ENCODE peak calls at places on chromosomes 13 and 19, in eight cellular contexts. One of them, this sample, is unnamed.

GRCh38 chr13:27953671-27954405 is 15.3 kb downstream of the CDX2 start:
- DNase-seq in neuronal stem cell: peak; percentile 89
- DNase-seq in brain microvascular endothelial cell: peak; percentile 23
- DNase-seq in left lung: peak; percentile 91
- DNase-seq in effector memory CD4-positive, alpha-beta T cell: peak; percentile 21
- DNase-seq in WERI-Rb-1: peak; percentile 87
- DNase-seq in kidney epithelial cell: no peak
- DNase-seq in aorta: peak; percentile 89
- DNase-seq in this sample: peak; percentile 93

GRCh38 chr13:62931901-62932883 is 1516.5 kb upstream of the PCDH20 start:
- DNase-seq in aorta: no peak
- DNase-seq in WERI-Rb-1: no peak
- DNase-seq in neuronal stem cell: no peak
- DNase-seq in brain microvascular endothelial cell: no peak
- DNase-seq in left lung: no peak
- DNase-seq in kidney epithelial cell: no peak
- DNase-seq in effector memory CD4-positive, alpha-beta T cell: no peak
- DNase-seq in this sample: no peak

GRCh38 chr13:99320693-99321481 is 13.7 kb upstream of the GPR183 start:
- DNase-seq in left lung: no peak
- DNase-seq in effector memory CD4-positive, alpha-beta T cell: no peak
- DNase-seq in brain microvascular endothelial cell: peak; percentile 89
- DNase-seq in neuronal stem cell: no peak
- DNase-seq in WERI-Rb-1: no peak
- DNase-seq in aorta: no peak
- DNase-seq in kidney epithelial cell: no peak
- DNase-seq in this sample: no peak

GRCh38 chr13:29849071-29849541 is 1.3 kb downstream of the UBL3 start:
- DNase-seq in left lung: no peak
- DNase-seq in WERI-Rb-1: no peak
- DNase-seq in effector memory CD4-positive, alpha-beta T cell: peak; percentile 11
- DNase-seq in brain microvascular endothelial cell: peak; percentile 17
- DNase-seq in neuronal stem cell: no peak
- DNase-seq in aorta: no peak
- DNase-seq in kidney epithelial cell: no peak
- DNase-seq in this sample: peak; percentile 22

GRCh38 chr13:80059789-80060188 is 281.1 kb downstream of the SPRY2 start:
- DNase-seq in aorta: no peak
- DNase-seq in left lung: no peak
- DNase-seq in kidney epithelial cell: no peak
- DNase-seq in WERI-Rb-1: no peak
- DNase-seq in effector memory CD4-positive, alpha-beta T cell: no peak
- DNase-seq in brain microvascular endothelial cell: no peak
- DNase-seq in neuronal stem cell: no peak
- DNase-seq in this sample: no peak

GRCh38 chr13:30577381-30577780 is 40.3 kb upstream of the USPL1 start:
- DNase-seq in aorta: no peak
- DNase-seq in kidney epithelial cell: peak; percentile 76
- DNase-seq in neuronal stem cell: no peak
- DNase-seq in effector memory CD4-positive, alpha-beta T cell: peak; percentile 42
- DNase-seq in WERI-Rb-1: peak; percentile 12
- DNase-seq in brain microvascular endothelial cell: peak; percentile 92
- DNase-seq in left lung: no peak
- DNase-seq in this sample: no peak

GRCh38 chr13:94249512-94249911 is 230.0 kb downstream of the DCT start:
- DNase-seq in effector memory CD4-positive, alpha-beta T cell: no peak
- DNase-seq in brain microvascular endothelial cell: peak; percentile 92
- DNase-seq in neuronal stem cell: peak; percentile 20
- DNase-seq in aorta: no peak
- DNase-seq in WERI-Rb-1: no peak
- DNase-seq in left lung: no peak
- DNase-seq in kidney epithelial cell: peak; percentile 92
- DNase-seq in this sample: no peak

GRCh38 chr13:112722433-112723250 is 32.8 kb downstream of the ATP11A start:
- DNase-seq in effector memory CD4-positive, alpha-beta T cell: no peak
- DNase-seq in aorta: no peak
- DNase-seq in left lung: no peak
- DNase-seq in WERI-Rb-1: no peak
- DNase-seq in brain microvascular endothelial cell: peak; percentile 76
- DNase-seq in kidney epithelial cell: peak; percentile 41
- DNase-seq in neuronal stem cell: no peak
- DNase-seq in this sample: peak; percentile 74

GRCh38 chr13:70732611-70733010 is 624.4 kb upstream of the KLHL1 start:
- DNase-seq in effector memory CD4-positive, alpha-beta T cell: no peak
- DNase-seq in neuronal stem cell: no peak
- DNase-seq in left lung: no peak
- DNase-seq in kidney epithelial cell: no peak
- DNase-seq in aorta: no peak
- DNase-seq in brain microvascular endothelial cell: no peak
- DNase-seq in WERI-Rb-1: no peak
- DNase-seq in this sample: no peak

GRCh38 chr19:55284405-55285058 is 735 bp downstream of the BRSK1 start:
- DNase-seq in neuronal stem cell: no peak
- DNase-seq in left lung: peak; percentile 31
- DNase-seq in kidney epithelial cell: no peak
- DNase-seq in aorta: no peak
- DNase-seq in effector memory CD4-positive, alpha-beta T cell: no peak
- DNase-seq in WERI-Rb-1: no peak
- DNase-seq in brain microvascular endothelial cell: no peak
- DNase-seq in this sample: peak; percentile 85

GRCh38 chr13:30898721-30899188 is 7.3 kb upstream of the MEDAG start:
- DNase-seq in WERI-Rb-1: no peak
- DNase-seq in brain microvascular endothelial cell: peak; percentile 99
- DNase-seq in kidney epithelial cell: peak; percentile 44
- DNase-seq in left lung: no peak
- DNase-seq in effector memory CD4-positive, alpha-beta T cell: no peak
- DNase-seq in aorta: peak; percentile 79
- DNase-seq in neuronal stem cell: no peak
- DNase-seq in this sample: no peak

GRCh38 chr13:43544011-43544410 is 242.8 kb downstream of the ENOX1 start:
- DNase-seq in aorta: no peak
- DNase-seq in brain microvascular endothelial cell: peak; percentile 56
- DNase-seq in WERI-Rb-1: peak; percentile 39
- DNase-seq in effector memory CD4-positive, alpha-beta T cell: no peak
- DNase-seq in neuronal stem cell: no peak
- DNase-seq in kidney epithelial cell: no peak
- DNase-seq in left lung: no peak
- DNase-seq in this sample: no peak

DNA sequence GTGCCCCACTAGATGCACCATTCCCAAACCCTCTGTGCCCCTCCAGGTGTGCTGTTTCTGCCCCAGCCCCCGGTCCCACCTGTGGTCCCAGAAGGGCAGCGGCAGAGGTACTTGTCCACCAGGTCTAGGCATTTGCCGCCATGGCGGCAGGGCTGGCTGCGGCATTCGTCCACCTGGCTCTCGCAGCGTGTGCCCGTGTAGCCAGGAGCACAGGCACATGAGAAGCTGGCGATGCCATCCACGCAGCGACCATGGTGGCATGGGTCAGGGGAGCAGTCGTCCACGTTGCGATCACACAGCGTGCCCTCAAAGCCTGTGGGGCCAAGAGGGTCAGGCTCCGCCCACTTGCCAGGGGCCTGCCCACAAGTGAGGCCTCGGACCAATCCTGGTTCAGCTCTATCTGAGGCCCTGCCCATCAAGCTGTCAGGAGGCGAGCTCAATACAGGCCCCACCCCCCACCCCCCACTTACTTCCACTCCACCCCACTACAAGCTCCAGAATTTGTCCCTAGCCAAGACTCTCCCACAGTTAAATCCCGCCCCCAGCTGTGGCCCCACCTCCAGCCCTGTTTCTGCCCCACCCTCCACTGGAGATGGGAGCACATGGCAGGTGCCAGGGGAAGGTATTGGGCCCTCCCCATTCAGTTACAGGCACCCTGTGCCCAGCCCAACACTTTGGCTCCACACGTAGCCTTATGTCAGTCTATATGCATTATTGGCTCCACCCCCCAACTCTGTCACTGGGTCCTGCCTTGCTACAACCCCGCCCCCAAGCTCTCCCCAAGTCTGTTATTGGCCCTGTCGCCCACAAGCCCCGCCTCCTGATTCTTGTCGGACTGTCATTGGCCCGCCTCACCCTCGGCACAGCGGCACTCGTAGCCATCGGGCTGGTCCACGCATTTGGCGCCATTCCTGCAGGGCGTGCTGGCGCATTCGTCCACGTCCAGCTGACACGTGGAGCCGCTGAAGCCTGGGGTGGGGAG is 13.5 kb downstream of the NOTCH3 start:
- DNase-seq in WERI-Rb-1: no peak
- DNase-seq in neuronal stem cell: no peak
- DNase-seq in brain microvascular endothelial cell: no peak
- DNase-seq in left lung: no peak
- DNase-seq in aorta: no peak
- DNase-seq in kidney epithelial cell: no peak
- DNase-seq in effector memory CD4-positive, alpha-beta T cell: no peak
- DNase-seq in this sample: peak; percentile 86
- H3K36me3 ChIP-seq in WERI-Rb-1: no peaks in the 10 kb centered on the region
- H3K36me3 ChIP-seq in neuronal stem cell: peaks cover 68% of the 10 kb centered on the region
- H3K36me3 ChIP-seq in brain microvascular endothelial cell: peaks cover 58% of the 10 kb centered on the region
- H3K36me3 ChIP-seq in left lung: no peaks in the 10 kb centered on the region
- H3K36me3 ChIP-seq in aorta: peaks cover 22% of the 10 kb centered on the region
- H3K36me3 ChIP-seq in kidney epithelial cell: no peaks in the 10 kb centered on the region
- H3K36me3 ChIP-seq in effector memory CD4-positive, alpha-beta T cell: no peaks in the 10 kb centered on the region
- H3K36me3 ChIP-seq in this sample: peaks cover 24% of the 10 kb centered on the region

DNA sequence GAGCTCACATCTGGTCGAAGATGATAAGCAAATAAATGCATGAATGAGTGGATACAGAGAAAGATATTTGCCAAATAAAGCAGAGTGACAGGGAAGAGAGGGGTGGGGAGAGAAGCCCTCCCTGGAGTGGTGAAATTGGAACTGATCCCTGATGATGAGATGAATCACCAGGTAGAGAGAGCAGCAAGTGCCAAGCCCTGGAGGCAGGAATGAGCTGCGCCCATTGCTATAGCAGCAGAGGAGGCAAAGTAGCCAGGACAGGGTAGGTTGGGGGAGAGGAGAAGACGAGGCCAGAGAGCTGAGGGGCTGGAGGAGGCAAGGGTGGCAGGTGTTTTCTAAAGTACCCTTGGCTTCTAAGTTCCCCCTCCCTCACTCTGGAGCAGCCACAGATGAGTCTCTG is 13.7 kb downstream of the FXYD5 start:
- DNase-seq in left lung: no peak
- DNase-seq in brain microvascular endothelial cell: no peak
- DNase-seq in neuronal stem cell: no peak
- DNase-seq in effector memory CD4-positive, alpha-beta T cell: no peak
- DNase-seq in aorta: no peak
- DNase-seq in WERI-Rb-1: no peak
- DNase-seq in kidney epithelial cell: no peak
- DNase-seq in this sample: no peak
- H3K36me3 ChIP-seq in left lung: no peaks in the 10 kb centered on the region
- H3K36me3 ChIP-seq in brain microvascular endothelial cell: peaks cover 42% of the 10 kb centered on the region
- H3K36me3 ChIP-seq in neuronal stem cell: peaks cover 3% of the 10 kb centered on the region
- H3K36me3 ChIP-seq in effector memory CD4-positive, alpha-beta T cell: peaks cover 69% of the 10 kb centered on the region
- H3K36me3 ChIP-seq in aorta: peaks cover 17% of the 10 kb centered on the region
- H3K36me3 ChIP-seq in WERI-Rb-1: peaks cover 27% of the 10 kb centered on the region
- H3K36me3 ChIP-seq in kidney epithelial cell: no peaks in the 10 kb centered on the region
- H3K36me3 ChIP-seq in this sample: peaks cover 24% of the 10 kb centered on the region

GRCh38 chr13:32499538-32500210 is 38.9 kb downstream of the N4BP2L2 start:
- DNase-seq in neuronal stem cell: no peak
- DNase-seq in kidney epithelial cell: no peak
- DNase-seq in left lung: no peak
- DNase-seq in brain microvascular endothelial cell: no peak
- DNase-seq in effector memory CD4-positive, alpha-beta T cell: no peak
- DNase-seq in WERI-Rb-1: no peak
- DNase-seq in aorta: no peak
- DNase-seq in this sample: no peak

GRCh38 chr13:32503727-32504126 is 34.9 kb downstream of the N4BP2L2 start:
- DNase-seq in brain microvascular endothelial cell: no peak
- DNase-seq in neuronal stem cell: no peak
- DNase-seq in aorta: no peak
- DNase-seq in WERI-Rb-1: no peak
- DNase-seq in left lung: no peak
- DNase-seq in effector memory CD4-positive, alpha-beta T cell: no peak
- DNase-seq in kidney epithelial cell: no peak
- DNase-seq in this sample: no peak

GRCh38 chr13:32501058-32501457 is 37.5 kb downstream of the N4BP2L2 start:
- DNase-seq in brain microvascular endothelial cell: no peak
- DNase-seq in effector memory CD4-positive, alpha-beta T cell: no peak
- DNase-seq in neuronal stem cell: no peak
- DNase-seq in left lung: no peak
- DNase-seq in kidney epithelial cell: no peak
- DNase-seq in WERI-Rb-1: no peak
- DNase-seq in aorta: no peak
- DNase-seq in this sample: no peak

GRCh38 chr13:32504263-32504662 is 34.3 kb downstream of the N4BP2L2 start:
- DNase-seq in WERI-Rb-1: no peak
- DNase-seq in kidney epithelial cell: no peak
- DNase-seq in neuronal stem cell: no peak
- DNase-seq in left lung: no peak
- DNase-seq in brain microvascular endothelial cell: no peak
- DNase-seq in effector memory CD4-positive, alpha-beta T cell: no peak
- DNase-seq in aorta: no peak
- DNase-seq in this sample: no peak

GRCh38 chr13:32504876-32505275 is 33.7 kb downstream of the N4BP2L2 start:
- DNase-seq in effector memory CD4-positive, alpha-beta T cell: no peak
- DNase-seq in WERI-Rb-1: no peak
- DNase-seq in left lung: no peak
- DNase-seq in brain microvascular endothelial cell: no peak
- DNase-seq in aorta: no peak
- DNase-seq in neuronal stem cell: no peak
- DNase-seq in kidney epithelial cell: no peak
- DNase-seq in this sample: no peak
- H3K36me3 ChIP-seq in effector memory CD4-positive, alpha-beta T cell: no peaks in the 10 kb centered on the region
- H3K36me3 ChIP-seq in WERI-Rb-1: no peaks in the 10 kb centered on the region
- H3K36me3 ChIP-seq in left lung: no peaks in the 10 kb centered on the region
- H3K36me3 ChIP-seq in brain microvascular endothelial cell: no peaks in the 10 kb centered on the region
- H3K36me3 ChIP-seq in aorta: no peaks in the 10 kb centered on the region
- H3K36me3 ChIP-seq in neuronal stem cell: no peaks in the 10 kb centered on the region
- H3K36me3 ChIP-seq in kidney epithelial cell: no peaks in the 10 kb centered on the region
- H3K36me3 ChIP-seq in this sample: no peaks in the 10 kb centered on the region

DNA sequence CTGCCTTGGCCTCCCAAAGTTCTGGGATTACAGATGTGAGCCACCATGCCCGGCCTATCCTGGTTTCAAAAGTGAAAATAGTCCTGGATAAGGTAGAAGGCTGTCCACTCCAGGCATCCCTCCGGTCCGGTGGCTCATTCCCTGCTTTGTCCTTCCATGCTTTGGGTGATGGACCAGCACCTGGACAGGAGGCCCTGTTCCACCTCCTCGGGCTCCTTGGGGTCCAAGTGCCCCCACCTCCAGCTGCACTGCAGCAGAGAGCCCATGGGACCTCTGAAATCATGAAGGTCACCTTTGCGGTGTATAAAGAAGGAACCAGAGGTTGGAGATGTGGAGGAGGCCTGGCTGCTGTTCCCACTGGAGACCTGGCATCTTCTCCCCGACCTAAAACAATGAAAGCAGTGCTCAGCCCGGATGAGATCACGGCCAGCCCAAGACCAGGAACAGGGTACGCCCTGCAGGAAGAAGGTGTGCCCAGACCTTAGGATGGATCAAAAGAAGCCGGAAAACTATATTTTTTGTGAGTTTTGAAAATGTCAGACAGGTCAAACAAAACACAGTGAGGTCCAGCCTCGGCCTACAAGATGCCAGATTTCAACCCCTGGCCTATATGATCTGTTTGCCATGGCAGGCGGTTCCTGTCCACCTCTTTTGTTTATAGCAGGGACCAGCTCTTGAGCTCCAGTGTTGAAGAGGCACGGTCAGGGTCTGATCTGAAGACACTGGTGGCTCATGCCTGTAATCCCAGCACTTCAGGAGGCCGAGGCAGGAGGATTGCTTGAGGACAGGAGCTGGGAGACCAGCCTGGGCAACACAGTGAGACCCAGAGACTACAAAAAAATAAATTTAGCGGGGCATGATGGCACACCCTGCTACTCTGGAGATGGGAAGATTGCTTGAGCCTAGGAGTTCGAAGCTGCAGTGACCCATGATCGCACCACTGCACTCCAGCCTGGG is 5.8 kb downstream of the LSR start:
- DNase-seq in WERI-Rb-1: no peak
- DNase-seq in kidney epithelial cell: no peak
- DNase-seq in neuronal stem cell: no peak
- DNase-seq in aorta: peak; percentile 24
- DNase-seq in left lung: peak; percentile 27
- DNase-seq in brain microvascular endothelial cell: no peak
- DNase-seq in effector memory CD4-positive, alpha-beta T cell: no peak
- DNase-seq in this sample: no peak
- H3K36me3 ChIP-seq in WERI-Rb-1: peaks cover 80% of the 10 kb centered on the region
- H3K36me3 ChIP-seq in kidney epithelial cell: peaks cover 1% of the 10 kb centered on the region
- H3K36me3 ChIP-seq in neuronal stem cell: peaks cover 37% of the 10 kb centered on the region
- H3K36me3 ChIP-seq in aorta: no peaks in the 10 kb centered on the region
- H3K36me3 ChIP-seq in left lung: no peaks in the 10 kb centered on the region
- H3K36me3 ChIP-seq in brain microvascular endothelial cell: no peaks in the 10 kb centered on the region
- H3K36me3 ChIP-seq in effector memory CD4-positive, alpha-beta T cell: peaks cover 15% of the 10 kb centered on the region
- H3K36me3 ChIP-seq in this sample: peaks cover 26% of the 10 kb centered on the region

This sample was measured in H7.